ENCODE peak calls at places on chromosomes 5 and 9, in ten cellular contexts. L is activated T-helper 9 cell treated with anti-CD3 and anti-CD28 coated beads, Interleukin-2, amount 50 U/mL, for 16 hours; N is lung microvascular endothelial cell; O is NCI-H774; Y is NCI-H460; Z is H54; W is fibroblast of the conjunctiva; U is A549; V is activated CD8-positive, alpha-beta memory T cell treated with anti-CD3 and anti-CD28 coated beads for 48 hours; B is NCI-H1105. S is an unnamed sample.

GRCh38 chr9:82454509-82455190 is 466.1 kb downstream of the SPATA31D1 start:
- DNase-seq in L (no peak), N (no peak), O (no peak), Y (no peak), Z (no peak), W (no peak), U (no peak), V (no peak), B (no peak), S (no peak)

GRCh38 chr9:130284249-130284625 is 18.7 kb downstream of the HMCN2 start:
- DNase-seq in L (no peak), N (no peak), O (no peak), Y (no peak), Z (no peak), W (no peak), U (no peak), V (no peak), B (no peak), S (no peak)

GRCh38 chr9:116075191-116075590 is 78.4 kb upstream of the PAPPA start:
- DNase-seq in L (no peak), N (no peak), O (no peak), Y (no peak), Z (peak), W (no peak), U (no peak), V (no peak), B (no peak), S (no peak)

GRCh38 chr9:89359018-89359417 is 40.7 kb downstream of the SECISBP2 start:
- DNase-seq in L (no peak), N (peak), O (peak), Y (no peak), Z (no peak), W (no peak), U (no peak), V (no peak), B (peak), S (no peak)

GRCh38 chr5:134845335-134845851 is 375 bp upstream of the C5orf24 start:
- DNase-seq in L (no peak), N (peak), O (no peak), Y (no peak), Z (no peak), W (no peak), U (no peak), V (no peak), B (no peak), S (no peak)

GRCh38 chr5:16916262-16916878 is 19.7 kb downstream of the MYO10 start:
- DNase-seq in L (no peak), N (peak), O (no peak), Y (no peak), Z (peak), W (peak), U (no peak), V (no peak), B (no peak), S (peak)

GRCh38 chr5:179209359-179210150 is 135.7 kb downstream of the ADAMTS2 start:
- DNase-seq in L (no peak), N (no peak), O (no peak), Y (no peak), Z (peak), W (peak), U (no peak), V (no peak), B (no peak), S (peak)

GRCh38 chr5:160169326-160169725 is 50.1 kb upstream of the PWWP2A start:
- DNase-seq in L (no peak), N (no peak), O (no peak), Y (no peak), Z (peak), W (peak), U (no peak), V (no peak), B (no peak), S (no peak)

GRCh38 chr9:134208310-134208841 is 44.0 kb upstream of the RNU6ATAC start:
- DNase-seq in L (no peak), N (peak), O (no peak), Y (no peak), Z (no peak), W (peak), U (no peak), V (no peak), B (no peak), S (no peak)

GRCh38 chr9:111438576-111439235 is 45.5 kb downstream of the ECPAS start:
- DNase-seq in L (no peak), N (peak), O (no peak), Y (no peak), Z (no peak), W (peak), U (no peak), V (no peak), B (no peak), S (no peak)

GRCh38 chr9:73148447-73148937 is 3.2 kb upstream of the ANXA1 start:
- DNase-seq in L (no peak), N (no peak), O (no peak), Y (no peak), Z (no peak), W (no peak), U (no peak), V (no peak), B (no peak), S (peak)

GRCh38 chr9:121886759-121887485 is 206.2 kb downstream of the TTLL11 start:
- DNase-seq in L (no peak), N (no peak), O (no peak), Y (no peak), Z (no peak), W (no peak), U (no peak), V (peak), B (no peak), S (no peak)

GRCh38 chr5:32339198-32339597 is 26.5 kb upstream of the MTMR12 start:
- DNase-seq in L (no peak), N (peak), O (no peak), Y (no peak), Z (no peak), W (no peak), U (no peak), V (no peak), B (no peak), S (no peak)

GRCh38 chr5:174533771-174534221 is 190.6 kb upstream of the MSX2 start:
- DNase-seq in L (no peak), N (no peak), O (no peak), Y (peak), Z (peak), W (peak), U (peak), V (no peak), B (no peak), S (peak)

GRCh38 chr5:169433221-169433651 is 132.3 kb upstream of the SLIT3 start:
- DNase-seq in L (no peak), N (no peak), O (no peak), Y (no peak), Z (no peak), W (no peak), U (no peak), V (no peak), B (no peak), S (no peak)

GRCh38 chr9:99059074-99059894 is 45.6 kb upstream of the TGFBR1 start:
- DNase-seq in L (no peak), N (no peak), O (no peak), Y (peak), Z (no peak), W (no peak), U (no peak), V (no peak), B (no peak), S (no peak)

GRCh38 chr5:134304306-134304705 is 62.7 kb downstream of the CDKL3 start:
- DNase-seq in L (no peak), N (peak), O (no peak), Y (no peak), Z (no peak), W (no peak), U (no peak), V (no peak), B (no peak), S (no peak)

GRCh38 chr9:85502815-85503643 is 238.7 kb downstream of the AGTPBP1 start:
- DNase-seq in L (no peak), N (no peak), O (no peak), Y (no peak), Z (no peak), W (no peak), U (no peak), V (no peak), B (no peak), S (no peak)

GRCh38 chr9:128593856-128594255 is 41.5 kb downstream of the SPTAN1 start:
- DNase-seq in L (no peak), N (no peak), O (no peak), Y (no peak), Z (no peak), W (no peak), U (no peak), V (no peak), B (no peak), S (no peak)

GRCh38 chr9:119078015-119078414 is 291.2 kb downstream of the BRINP1 start:
- DNase-seq in L (no peak), N (no peak), O (peak), Y (no peak), Z (no peak), W (no peak), U (no peak), V (no peak), B (no peak), S (no peak)